ENCODE peak calls at places on chromosomes 5 and 9, in four cellular contexts. M is GM23338, F is MM.1S, P is IMR-90. S is an unnamed sample. For H3K27me3, the result is how much of the 10 kb centered on the place peaks cover.

GRCh38 chr5:160001051-160001450 is 7.9 kb upstream of the TTC1 start:
- DNase-seq in M (no peak), F (no peak), P (no peak), S (no peak)

GRCh38 chr5:850511-851006 is at the start of gene ZDHHC11:
- DNase-seq in M (peak), F (no peak), P (no peak), S (no peak)

GRCh38 chr5:134846641-134846960 is 833 bp downstream of the C5orf24 start:
- DNase-seq in M (no peak), F (peak), P (no peak), S (no peak)

GRCh38 chr5:132264546-132265335 is 7.2 kb downstream of the PDLIM4 start:
- DNase-seq in M (no peak), F (no peak), P (no peak), S (no peak)

GRCh38 chr5:129356846-129357245 is 103.3 kb upstream of the ADAMTS19 start:
- DNase-seq in M (no peak), F (no peak), P (no peak), S (no peak)

GRCh38 chr5:957730-958485 is 50.7 kb upstream of the NKD2 start:
- DNase-seq in M (no peak), F (no peak), P (peak), S (no peak)

GRCh38 chr5:56479701-56480304 is 246.7 kb upstream of the ANKRD55 start:
- DNase-seq in M (no peak), F (peak), P (no peak), S (no peak)

GRCh38 chr9:16653491-16654407 is 216.7 kb downstream of the BNC2 start:
- DNase-seq in M (peak), F (peak), P (no peak), S (no peak)

GRCh38 chr9:108761530-108762347 is 94.0 kb downstream of the ACTL7B start:
- DNase-seq in M (peak), F (peak), P (peak), S (no peak)

GRCh38 chr5:142748568-142749249 is 21.5 kb upstream of the ARHGAP26 start:
- DNase-seq in M (peak), F (peak), P (no peak), S (no peak)

GRCh38 chr5:90967851-90968250 is 409.3 kb downstream of the ADGRV1 start:
- DNase-seq in M (no peak), F (no peak), P (no peak), S (no peak)

GRCh38 chr5:74384851-74385250 is 255.7 kb downstream of the ENC1 start:
- DNase-seq in M (no peak), F (no peak), P (no peak), S (no peak)

GRCh38 chr5:66958984-66959641 is 237.5 kb downstream of the CD180 start:
- DNase-seq in M (peak), F (no peak), P (peak), S (no peak)

GRCh38 chr5:181255836-181256578 is 4.9 kb downstream of the TRIM52 start:
- DNase-seq in M (no peak), F (no peak), P (no peak), S (no peak)

GRCh38 chr5:167794121-167794520 is 497.3 kb upstream of the WWC1 start:
- DNase-seq in M (no peak), F (no peak), P (no peak), S (no peak)

GRCh38 chr5:167792538-167792937 is 498.9 kb upstream of the WWC1 start:
- DNase-seq in M (peak), F (no peak), P (no peak), S (no peak)

GRCh38 chr5:167790462-167791260 is 500.8 kb upstream of the WWC1 start:
- DNase-seq in M (no peak), F (no peak), P (peak), S (no peak)

GRCh38 chr5:167796636-167797035 is 494.8 kb upstream of the WWC1 start:
- DNase-seq in M (no peak), F (no peak), P (no peak), S (no peak)

GRCh38 chr5:167793700-167794099 is 497.7 kb upstream of the WWC1 start:
- DNase-seq in M (no peak), F (no peak), P (no peak), S (no peak)
- H3K27me3 ChIP-seq in M (under half), F (under half), P (under half), S (under half)

DNA sequence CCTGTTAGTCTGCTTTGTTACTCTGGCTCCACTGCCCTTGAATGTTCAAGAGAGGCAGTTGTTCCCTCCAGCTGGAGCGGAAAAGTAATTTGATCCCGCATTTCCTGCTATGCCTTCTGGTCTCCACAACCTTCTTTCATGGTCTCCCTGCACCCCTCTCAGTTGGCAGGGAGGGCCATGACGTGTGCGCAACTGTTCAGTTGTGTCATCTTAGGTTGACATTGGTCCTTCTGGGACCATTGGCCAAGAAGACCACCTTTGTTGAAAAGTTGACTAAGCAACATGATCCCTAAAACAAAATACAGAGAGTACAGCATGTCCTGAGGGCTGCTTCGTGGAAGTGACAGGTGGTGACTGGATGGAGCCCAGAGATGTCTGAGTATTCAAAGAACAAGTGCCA is 192.5 kb upstream of the TUT7 start:
- DNase-seq in M (peak), F (no peak), P (no peak), S (no peak)
- H2AFZ ChIP-seq in M (peak), F (no peak), P (peak), S (no peak)

GRCh38 chr9:76426807-76427419 is 32.1 kb upstream of the GCNT1 start:
- DNase-seq in M (no peak), F (no peak), P (no peak), S (no peak)
- H3K27me3 ChIP-seq in M (under half), F (under half), P (under half), S (under half)

DNA sequence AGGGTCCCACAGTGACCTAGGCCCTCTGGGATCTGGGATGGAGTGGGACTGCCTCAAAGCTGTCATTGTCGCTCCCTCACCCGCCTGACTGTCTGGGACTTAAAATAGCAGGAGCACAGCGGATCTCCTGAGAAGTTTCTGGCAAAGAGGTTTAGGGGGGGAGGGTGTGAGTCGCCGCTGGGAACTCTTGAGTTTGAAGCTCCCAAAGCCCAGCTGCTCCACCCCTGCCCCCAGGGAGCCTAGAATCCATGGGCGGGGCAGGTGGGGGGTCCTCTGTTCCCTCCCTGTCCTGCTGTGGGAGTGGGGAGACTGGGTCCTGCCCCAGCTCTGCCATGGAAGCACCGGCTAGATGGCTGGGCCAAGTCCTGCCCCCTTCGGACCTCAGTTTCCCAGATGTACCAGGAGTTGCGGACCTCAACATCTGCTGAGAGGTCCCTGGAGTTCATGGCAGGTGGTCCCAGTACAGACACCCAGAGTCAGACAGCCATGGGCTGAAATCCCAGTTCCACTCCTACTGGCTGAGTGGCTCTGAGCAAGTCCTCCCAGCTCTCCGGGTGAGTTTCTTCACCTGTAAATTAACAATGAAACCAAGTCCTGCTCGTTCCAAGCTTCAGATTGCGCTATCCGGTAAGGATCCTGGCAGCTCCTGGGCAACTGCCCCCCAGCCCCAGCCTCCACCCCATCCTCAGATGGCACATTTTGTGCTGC is 985 bp upstream of the WDR38 start:
- DNase-seq in M (no peak), F (no peak), P (no peak), S (no peak)
- H2AFZ ChIP-seq in M (peak), F (peak), P (peak), S (peak)

GRCh38 chr5:33936004-33936380 is 194 bp upstream of the RXFP3 start:
- DNase-seq in M (peak), F (peak), P (peak), S (no peak)
- H3K27me3 ChIP-seq in M (under half), F (under half), P (under half), S (under half)

GRCh38 chr5:20469390-20469789 is 481.4 kb upstream of the CDH18 start:
- DNase-seq in M (no peak), F (no peak), P (no peak), S (no peak)

GRCh38 chr5:20470997-20471396 is 483.0 kb upstream of the CDH18 start:
- DNase-seq in M (no peak), F (peak), P (no peak), S (no peak)

GRCh38 chr5:20466507-20466906 is 478.5 kb upstream of the CDH18 start:
- DNase-seq in M (no peak), F (no peak), P (no peak), S (no peak)

GRCh38 chr5:20469792-20470191 is 481.8 kb upstream of the CDH18 start:
- DNase-seq in M (no peak), F (peak), P (no peak), S (no peak)
- H2AFZ ChIP-seq in M (no peak), F (no peak), P (no peak), S (no peak)

DNA sequence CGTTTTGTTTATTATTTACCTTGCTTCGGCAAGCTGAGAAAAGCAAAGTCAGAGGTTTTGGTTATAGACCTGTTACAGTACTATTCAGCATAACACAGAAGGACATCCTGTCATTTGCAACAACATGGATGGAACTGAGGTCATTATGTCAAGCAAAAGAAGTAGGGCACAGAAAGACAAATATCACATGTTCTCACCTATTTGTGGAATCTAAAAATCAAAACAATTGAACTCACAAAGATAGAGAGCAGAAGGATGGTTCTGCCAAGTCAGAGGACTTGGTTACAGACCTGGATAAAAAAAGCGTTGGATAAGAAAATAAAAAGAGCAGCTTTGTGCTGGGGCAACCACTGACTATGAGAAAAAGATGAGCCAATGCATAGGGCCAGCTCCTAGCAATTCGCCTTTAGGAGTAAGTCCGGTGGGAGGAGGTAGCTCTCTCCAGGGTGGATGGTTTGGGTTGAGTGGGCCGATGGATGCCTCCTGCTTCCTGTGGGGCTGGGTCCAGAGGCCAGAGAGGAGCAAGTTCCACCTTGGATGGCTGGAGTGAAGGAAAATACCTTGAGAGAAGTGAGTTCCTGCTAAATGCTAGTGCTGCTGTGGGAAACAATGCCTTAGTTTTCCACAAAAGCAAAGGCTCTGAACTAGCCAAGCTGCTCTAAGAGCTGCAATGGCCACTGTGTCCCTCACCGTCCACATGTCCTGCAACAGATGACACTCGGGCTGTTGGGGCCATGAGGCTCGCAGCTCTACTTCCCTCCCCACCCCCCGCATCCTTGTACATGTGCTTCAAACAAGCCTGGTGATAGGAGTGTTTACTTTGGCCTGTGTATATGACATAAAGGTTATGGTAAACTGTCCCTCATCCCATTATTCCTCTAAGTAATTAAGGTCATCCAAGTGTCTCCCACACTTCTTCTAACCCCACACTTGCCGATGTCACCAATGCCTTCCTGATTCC is 38.4 kb downstream of the ACOT12 start:
- DNase-seq in M (no peak), F (no peak), P (no peak), S (no peak)
- H3K27me3 ChIP-seq in M (under half), F (under half), P (under half), S (under half)

GRCh38 chr5:40220260-40220659 is 459.5 kb upstream of the PTGER4 start:
- DNase-seq in M (no peak), F (no peak), P (no peak), S (no peak)

GRCh38 chr5:40221796-40222195 is 457.9 kb upstream of the PTGER4 start:
- DNase-seq in M (no peak), F (no peak), P (peak), S (peak)

GRCh38 chr5:40224421-40224820 is 455.3 kb upstream of the PTGER4 start:
- DNase-seq in M (no peak), F (no peak), P (peak), S (no peak)

GRCh38 chr5:40223884-40224402 is 455.8 kb upstream of the PTGER4 start:
- DNase-seq in M (no peak), F (peak), P (peak), S (peak)

GRCh38 chr5:40221255-40221654 is 458.5 kb upstream of the PTGER4 start:
- DNase-seq in M (no peak), F (peak), P (no peak), S (no peak)
- H2AFZ ChIP-seq in M (no peak), F (no peak), P (peak), S (no peak)

GRCh38 chr5:58542709-58543108 is 40.2 kb upstream of the RAB3C start:
- DNase-seq in M (no peak), F (no peak), P (no peak), S (no peak)
- H3K27me3 ChIP-seq in M (under half), F (under half), P (under half), S (under half)

GRCh38 chr9:73031350-73031749 is 78.5 kb upstream of the ALDH1A1 start:
- DNase-seq in M (no peak), F (no peak), P (no peak), S (no peak)
- H2AFZ ChIP-seq in M (no peak), F (no peak), P (no peak), S (no peak)